ENCODE peak calls at places on chromosome 13, in ten cellular contexts. One of them, this sample, is unnamed.

GRCh38 chr13:37303610-37304009 is 198.1 kb upstream of the CSNK1A1L start:
- DNase-seq in left ventricle myocardium inferior: no peak
- DNase-seq in cardiac fibroblast: no peak
- DNase-seq in CD4-positive, alpha-beta memory T cell: no peak
- DNase-seq in mesendoderm: peak
- DNase-seq in cardiac muscle cell: no peak
- DNase-seq in tibial artery: no peak
- DNase-seq in fibroblast of the aortic adventitia: no peak
- DNase-seq in psoas muscle: no peak
- DNase-seq in WERI-Rb-1: no peak
- DNase-seq in this sample: no peak

GRCh38 chr13:46633416-46633815 is 80.4 kb downstream of the LRCH1 start:
- DNase-seq in left ventricle myocardium inferior: no peak
- DNase-seq in cardiac fibroblast: peak
- DNase-seq in CD4-positive, alpha-beta memory T cell: no peak
- DNase-seq in mesendoderm: peak
- DNase-seq in cardiac muscle cell: peak
- DNase-seq in tibial artery: no peak
- DNase-seq in fibroblast of the aortic adventitia: peak
- DNase-seq in psoas muscle: no peak
- DNase-seq in WERI-Rb-1: no peak
- DNase-seq in this sample: peak

GRCh38 chr13:98026457-98026857 is 73.0 kb downstream of the IPO5 start:
- DNase-seq in left ventricle myocardium inferior: no peak
- DNase-seq in cardiac fibroblast: peak
- DNase-seq in CD4-positive, alpha-beta memory T cell: no peak
- DNase-seq in mesendoderm: peak
- DNase-seq in cardiac muscle cell: peak
- DNase-seq in tibial artery: no peak
- DNase-seq in fibroblast of the aortic adventitia: no peak
- DNase-seq in psoas muscle: no peak
- DNase-seq in WERI-Rb-1: peak
- DNase-seq in this sample: peak

GRCh38 chr13:41241626-41242025 is 21.8 kb downstream of the MTRF1 start:
- DNase-seq in left ventricle myocardium inferior: no peak
- DNase-seq in cardiac fibroblast: no peak
- DNase-seq in CD4-positive, alpha-beta memory T cell: no peak
- DNase-seq in mesendoderm: no peak
- DNase-seq in cardiac muscle cell: no peak
- DNase-seq in tibial artery: no peak
- DNase-seq in fibroblast of the aortic adventitia: no peak
- DNase-seq in psoas muscle: no peak
- DNase-seq in WERI-Rb-1: no peak
- DNase-seq in this sample: no peak

GRCh38 chr13:94988654-94989053 is 276.3 kb upstream of the SOX21 start:
- DNase-seq in left ventricle myocardium inferior: no peak
- DNase-seq in cardiac fibroblast: peak
- DNase-seq in CD4-positive, alpha-beta memory T cell: no peak
- DNase-seq in mesendoderm: peak
- DNase-seq in cardiac muscle cell: peak
- DNase-seq in tibial artery: no peak
- DNase-seq in fibroblast of the aortic adventitia: no peak
- DNase-seq in psoas muscle: no peak
- DNase-seq in WERI-Rb-1: no peak
- DNase-seq in this sample: no peak

GRCh38 chr13:20994441-20994821 is 67.0 kb downstream of the LATS2 start:
- DNase-seq in left ventricle myocardium inferior: no peak
- DNase-seq in cardiac fibroblast: no peak
- DNase-seq in CD4-positive, alpha-beta memory T cell: no peak
- DNase-seq in mesendoderm: no peak
- DNase-seq in cardiac muscle cell: no peak
- DNase-seq in tibial artery: no peak
- DNase-seq in fibroblast of the aortic adventitia: no peak
- DNase-seq in psoas muscle: no peak
- DNase-seq in WERI-Rb-1: no peak
- DNase-seq in this sample: no peak

GRCh38 chr13:68888832-68889231 is 1218.8 kb upstream of the ATXN8OS start:
- DNase-seq in left ventricle myocardium inferior: no peak
- DNase-seq in cardiac fibroblast: no peak
- DNase-seq in CD4-positive, alpha-beta memory T cell: no peak
- DNase-seq in mesendoderm: no peak
- DNase-seq in cardiac muscle cell: no peak
- DNase-seq in tibial artery: no peak
- DNase-seq in fibroblast of the aortic adventitia: no peak
- DNase-seq in psoas muscle: no peak
- DNase-seq in WERI-Rb-1: no peak
- DNase-seq in this sample: no peak

GRCh38 chr13:58704953-58705352 is 1073.4 kb downstream of the PCDH17 start:
- DNase-seq in left ventricle myocardium inferior: no peak
- DNase-seq in cardiac fibroblast: no peak
- DNase-seq in CD4-positive, alpha-beta memory T cell: no peak
- DNase-seq in mesendoderm: no peak
- DNase-seq in cardiac muscle cell: no peak
- DNase-seq in tibial artery: no peak
- DNase-seq in fibroblast of the aortic adventitia: no peak
- DNase-seq in psoas muscle: no peak
- DNase-seq in WERI-Rb-1: no peak
- DNase-seq in this sample: no peak

GRCh38 chr13:27280009-27280646 is 9.5 kb downstream of the RASL11A start:
- DNase-seq in left ventricle myocardium inferior: no peak
- DNase-seq in cardiac fibroblast: no peak
- DNase-seq in CD4-positive, alpha-beta memory T cell: no peak
- DNase-seq in mesendoderm: no peak
- DNase-seq in cardiac muscle cell: no peak
- DNase-seq in tibial artery: no peak
- DNase-seq in fibroblast of the aortic adventitia: no peak
- DNase-seq in psoas muscle: no peak
- DNase-seq in WERI-Rb-1: no peak
- DNase-seq in this sample: no peak

GRCh38 chr13:28423010-28423409 is 71.9 kb downstream of the FLT1 start:
- DNase-seq in left ventricle myocardium inferior: peak
- DNase-seq in cardiac fibroblast: no peak
- DNase-seq in CD4-positive, alpha-beta memory T cell: no peak
- DNase-seq in mesendoderm: no peak
- DNase-seq in cardiac muscle cell: no peak
- DNase-seq in tibial artery: peak
- DNase-seq in fibroblast of the aortic adventitia: no peak
- DNase-seq in psoas muscle: peak
- DNase-seq in WERI-Rb-1: no peak
- DNase-seq in this sample: no peak

GRCh38 chr13:29483211-29483610 is 112.3 kb downstream of the SLC7A1 start:
- DNase-seq in left ventricle myocardium inferior: peak
- DNase-seq in cardiac fibroblast: no peak
- DNase-seq in CD4-positive, alpha-beta memory T cell: no peak
- DNase-seq in mesendoderm: no peak
- DNase-seq in cardiac muscle cell: no peak
- DNase-seq in tibial artery: no peak
- DNase-seq in fibroblast of the aortic adventitia: no peak
- DNase-seq in psoas muscle: no peak
- DNase-seq in WERI-Rb-1: no peak
- DNase-seq in this sample: no peak

GRCh38 chr13:97338571-97338970 is 95.4 kb upstream of the RAP2A start:
- DNase-seq in left ventricle myocardium inferior: no peak
- DNase-seq in cardiac fibroblast: no peak
- DNase-seq in CD4-positive, alpha-beta memory T cell: no peak
- DNase-seq in mesendoderm: no peak
- DNase-seq in cardiac muscle cell: no peak
- DNase-seq in tibial artery: no peak
- DNase-seq in fibroblast of the aortic adventitia: no peak
- DNase-seq in psoas muscle: no peak
- DNase-seq in WERI-Rb-1: no peak
- DNase-seq in this sample: no peak

GRCh38 chr13:90594694-90595093 is 752.8 kb upstream of the MIR17HG start:
- DNase-seq in left ventricle myocardium inferior: no peak
- DNase-seq in cardiac fibroblast: peak
- DNase-seq in CD4-positive, alpha-beta memory T cell: no peak
- DNase-seq in mesendoderm: peak
- DNase-seq in cardiac muscle cell: peak
- DNase-seq in tibial artery: no peak
- DNase-seq in fibroblast of the aortic adventitia: peak
- DNase-seq in psoas muscle: no peak
- DNase-seq in WERI-Rb-1: no peak
- DNase-seq in this sample: peak

GRCh38 chr13:50149932-50150331 is 134.7 kb downstream of the KCNRG start:
- DNase-seq in left ventricle myocardium inferior: peak
- DNase-seq in cardiac fibroblast: peak
- DNase-seq in CD4-positive, alpha-beta memory T cell: no peak
- DNase-seq in mesendoderm: no peak
- DNase-seq in cardiac muscle cell: peak
- DNase-seq in tibial artery: no peak
- DNase-seq in fibroblast of the aortic adventitia: peak
- DNase-seq in psoas muscle: no peak
- DNase-seq in WERI-Rb-1: no peak
- DNase-seq in this sample: no peak

GRCh38 chr13:74082741-74083160 is 51.5 kb downstream of the KLF12 start:
- DNase-seq in left ventricle myocardium inferior: no peak
- DNase-seq in cardiac fibroblast: no peak
- DNase-seq in CD4-positive, alpha-beta memory T cell: no peak
- DNase-seq in mesendoderm: no peak
- DNase-seq in cardiac muscle cell: no peak
- DNase-seq in tibial artery: no peak
- DNase-seq in fibroblast of the aortic adventitia: no peak
- DNase-seq in psoas muscle: no peak
- DNase-seq in WERI-Rb-1: no peak
- DNase-seq in this sample: no peak

GRCh38 chr13:41606646-41607045 is 149.3 kb downstream of the RGCC start:
- DNase-seq in left ventricle myocardium inferior: no peak
- DNase-seq in cardiac fibroblast: no peak
- DNase-seq in CD4-positive, alpha-beta memory T cell: no peak
- DNase-seq in mesendoderm: no peak
- DNase-seq in cardiac muscle cell: no peak
- DNase-seq in tibial artery: no peak
- DNase-seq in fibroblast of the aortic adventitia: no peak
- DNase-seq in psoas muscle: no peak
- DNase-seq in WERI-Rb-1: no peak
- DNase-seq in this sample: no peak

GRCh38 chr13:45362939-45363338 is 22.0 kb upstream of the TPT1 start:
- DNase-seq in left ventricle myocardium inferior: no peak
- DNase-seq in cardiac fibroblast: no peak
- DNase-seq in CD4-positive, alpha-beta memory T cell: no peak
- DNase-seq in mesendoderm: peak
- DNase-seq in cardiac muscle cell: no peak
- DNase-seq in tibial artery: no peak
- DNase-seq in fibroblast of the aortic adventitia: no peak
- DNase-seq in psoas muscle: no peak
- DNase-seq in WERI-Rb-1: no peak
- DNase-seq in this sample: no peak

GRCh38 chr13:27354379-27354778 is 70.0 kb upstream of the GTF3A start:
- DNase-seq in left ventricle myocardium inferior: no peak
- DNase-seq in cardiac fibroblast: peak
- DNase-seq in CD4-positive, alpha-beta memory T cell: no peak
- DNase-seq in mesendoderm: no peak
- DNase-seq in cardiac muscle cell: peak
- DNase-seq in tibial artery: no peak
- DNase-seq in fibroblast of the aortic adventitia: peak
- DNase-seq in psoas muscle: no peak
- DNase-seq in WERI-Rb-1: no peak
- DNase-seq in this sample: no peak

DNA sequence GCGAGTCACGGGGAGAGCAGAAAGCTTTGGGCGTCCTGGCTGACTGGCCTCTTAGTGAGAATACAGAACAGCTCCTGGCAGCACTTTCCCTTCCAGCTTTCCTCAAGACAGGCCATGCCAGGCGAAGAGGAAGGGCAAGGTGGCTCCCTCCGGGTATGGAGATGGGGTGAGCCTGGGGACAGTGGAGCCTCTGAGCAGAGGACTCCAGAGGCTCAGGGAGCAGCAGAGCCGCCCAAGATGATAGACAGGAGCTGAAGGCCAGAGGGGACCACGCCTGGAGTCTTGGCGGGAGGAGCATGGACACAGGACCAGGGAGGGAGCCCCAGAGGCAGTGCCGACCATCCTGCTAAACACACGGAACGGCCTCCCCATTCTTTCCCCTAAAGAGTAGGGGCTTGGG is 229.1 kb downstream of the TM9SF2 start:
- DNase-seq in left ventricle myocardium inferior: no peak
- DNase-seq in cardiac fibroblast: no peak
- DNase-seq in CD4-positive, alpha-beta memory T cell: no peak
- DNase-seq in mesendoderm: no peak
- DNase-seq in cardiac muscle cell: no peak
- DNase-seq in tibial artery: no peak
- DNase-seq in fibroblast of the aortic adventitia: no peak
- DNase-seq in psoas muscle: no peak
- DNase-seq in WERI-Rb-1: no peak
- DNase-seq in this sample: no peak
- H3K4me3 ChIP-seq in left ventricle myocardium inferior: no peak
- H3K4me3 ChIP-seq in cardiac fibroblast: no peak
- H3K4me3 ChIP-seq in CD4-positive, alpha-beta memory T cell: no peak
- H3K4me3 ChIP-seq in mesendoderm: no peak
- H3K4me3 ChIP-seq in cardiac muscle cell: no peak
- H3K4me3 ChIP-seq in tibial artery: no peak
- H3K4me3 ChIP-seq in fibroblast of the aortic adventitia: no peak
- H3K4me3 ChIP-seq in psoas muscle: no peak
- H3K4me3 ChIP-seq in WERI-Rb-1: no peak
- H3K4me3 ChIP-seq in this sample: no peak

GRCh38 chr13:26011996-26012688 is 39.7 kb downstream of the SHISA2 start:
- DNase-seq in left ventricle myocardium inferior: no peak
- DNase-seq in cardiac fibroblast: peak
- DNase-seq in CD4-positive, alpha-beta memory T cell: peak
- DNase-seq in mesendoderm: no peak
- DNase-seq in cardiac muscle cell: peak
- DNase-seq in tibial artery: no peak
- DNase-seq in fibroblast of the aortic adventitia: no peak
- DNase-seq in psoas muscle: no peak
- DNase-seq in WERI-Rb-1: no peak
- DNase-seq in this sample: no peak
- H3K4me3 ChIP-seq in left ventricle myocardium inferior: peak
- H3K4me3 ChIP-seq in cardiac fibroblast: peak
- H3K4me3 ChIP-seq in CD4-positive, alpha-beta memory T cell: peak
- H3K4me3 ChIP-seq in mesendoderm: no peak
- H3K4me3 ChIP-seq in cardiac muscle cell: no peak
- H3K4me3 ChIP-seq in tibial artery: peak
- H3K4me3 ChIP-seq in fibroblast of the aortic adventitia: no peak
- H3K4me3 ChIP-seq in psoas muscle: peak
- H3K4me3 ChIP-seq in WERI-Rb-1: no peak
- H3K4me3 ChIP-seq in this sample: peak

DNA sequence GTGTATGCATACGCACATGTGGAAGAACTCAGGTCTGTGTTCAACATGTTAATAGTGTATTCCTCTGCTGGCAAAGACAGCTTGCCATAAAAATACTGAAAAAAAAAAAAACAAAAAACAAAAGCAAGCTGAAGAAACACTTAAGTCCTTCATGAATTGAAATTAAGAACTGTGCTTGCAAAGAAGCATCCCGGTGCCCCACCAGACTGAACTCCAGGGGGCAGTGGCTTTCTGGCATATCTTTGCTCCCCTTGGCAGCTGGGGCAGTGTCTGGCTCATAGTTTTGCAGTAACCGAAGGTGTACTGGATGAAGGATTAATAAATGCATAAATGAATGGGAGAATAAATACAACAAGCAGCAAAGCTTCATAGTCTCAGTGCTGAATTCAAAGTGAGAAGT is 187.6 kb downstream of the LHFPL6 start:
- DNase-seq in left ventricle myocardium inferior: peak
- DNase-seq in cardiac fibroblast: peak
- DNase-seq in CD4-positive, alpha-beta memory T cell: no peak
- DNase-seq in mesendoderm: peak
- DNase-seq in cardiac muscle cell: peak
- DNase-seq in tibial artery: peak
- DNase-seq in fibroblast of the aortic adventitia: peak
- DNase-seq in psoas muscle: peak
- DNase-seq in WERI-Rb-1: peak
- DNase-seq in this sample: no peak
- H3K4me3 ChIP-seq in left ventricle myocardium inferior: peak
- H3K4me3 ChIP-seq in cardiac fibroblast: no peak
- H3K4me3 ChIP-seq in CD4-positive, alpha-beta memory T cell: no peak
- H3K4me3 ChIP-seq in mesendoderm: no peak
- H3K4me3 ChIP-seq in cardiac muscle cell: no peak
- H3K4me3 ChIP-seq in tibial artery: no peak
- H3K4me3 ChIP-seq in fibroblast of the aortic adventitia: peak
- H3K4me3 ChIP-seq in psoas muscle: no peak
- H3K4me3 ChIP-seq in WERI-Rb-1: no peak
- H3K4me3 ChIP-seq in this sample: no peak

GRCh38 chr13:23714672-23715071 is 144.5 kb downstream of the TNFRSF19 start:
- DNase-seq in left ventricle myocardium inferior: no peak
- DNase-seq in cardiac fibroblast: no peak
- DNase-seq in CD4-positive, alpha-beta memory T cell: no peak
- DNase-seq in mesendoderm: no peak
- DNase-seq in cardiac muscle cell: no peak
- DNase-seq in tibial artery: no peak
- DNase-seq in fibroblast of the aortic adventitia: no peak
- DNase-seq in psoas muscle: no peak
- DNase-seq in WERI-Rb-1: no peak
- DNase-seq in this sample: no peak
- H3K4me3 ChIP-seq in left ventricle myocardium inferior: no peak
- H3K4me3 ChIP-seq in cardiac fibroblast: no peak
- H3K4me3 ChIP-seq in CD4-positive, alpha-beta memory T cell: no peak
- H3K4me3 ChIP-seq in mesendoderm: no peak
- H3K4me3 ChIP-seq in cardiac muscle cell: no peak
- H3K4me3 ChIP-seq in tibial artery: no peak
- H3K4me3 ChIP-seq in fibroblast of the aortic adventitia: no peak
- H3K4me3 ChIP-seq in psoas muscle: no peak
- H3K4me3 ChIP-seq in WERI-Rb-1: no peak
- H3K4me3 ChIP-seq in this sample: no peak